ENCODE peak calls at places on chromosome 22, in five cellular contexts. One of them, this sample, is unnamed.

GRCh38 chr22:27154717-27155116 is 497.3 kb downstream of the MIAT start:
- DNase-seq in HEK293T: no peak
- DNase-seq in T-cell: no peak
- DNase-seq in posterior vena cava: no peak
- DNase-seq in CD4-positive, alpha-beta T cell: no peak
- DNase-seq in this sample: no peak

GRCh38 chr22:17159504-17159951 is 451 bp upstream of the HDHD5 start:
- DNase-seq in CD4-positive, alpha-beta T cell: no peak
- DNase-seq in T-cell: peak; percentile 19
- DNase-seq in posterior vena cava: peak; percentile 85
- DNase-seq in HEK293T: peak; percentile 42
- DNase-seq in this sample: peak; percentile 87

GRCh38 chr22:22953796-22954195 is 66.2 kb downstream of the IGLL5 start:
- DNase-seq in HEK293T: no peak
- DNase-seq in CD4-positive, alpha-beta T cell: no peak
- DNase-seq in posterior vena cava: no peak
- DNase-seq in T-cell: no peak
- DNase-seq in this sample: no peak

GRCh38 chr22:27029584-27030130 is 372.3 kb downstream of the MIAT start:
- DNase-seq in posterior vena cava: no peak
- DNase-seq in CD4-positive, alpha-beta T cell: no peak
- DNase-seq in HEK293T: no peak
- DNase-seq in T-cell: no peak
- DNase-seq in this sample: no peak

GRCh38 chr22:23579870-23580585 is at the start of gene IGLL1:
- DNase-seq in CD4-positive, alpha-beta T cell: no peak
- DNase-seq in T-cell: no peak
- DNase-seq in posterior vena cava: no peak
- DNase-seq in HEK293T: no peak
- DNase-seq in this sample: no peak

GRCh38 chr22:31537019-31537535 is 40.7 kb downstream of the SFI1 start:
- DNase-seq in posterior vena cava: no peak
- DNase-seq in CD4-positive, alpha-beta T cell: no peak
- DNase-seq in T-cell: no peak
- DNase-seq in HEK293T: no peak
- DNase-seq in this sample: no peak

GRCh38 chr22:44683881-44684280 is 18.1 kb upstream of the PRR5 start:
- DNase-seq in HEK293T: no peak
- DNase-seq in CD4-positive, alpha-beta T cell: no peak
- DNase-seq in T-cell: no peak
- DNase-seq in posterior vena cava: no peak
- DNase-seq in this sample: no peak

GRCh38 chr22:17806437-17806836 is 32.2 kb upstream of the BID start:
- DNase-seq in CD4-positive, alpha-beta T cell: no peak
- DNase-seq in posterior vena cava: no peak
- DNase-seq in HEK293T: no peak
- DNase-seq in T-cell: no peak
- DNase-seq in this sample: no peak

GRCh38 chr22:45948081-45948648 is 28.8 kb downstream of the WNT7B start:
- DNase-seq in T-cell: no peak
- DNase-seq in CD4-positive, alpha-beta T cell: no peak
- DNase-seq in HEK293T: no peak
- DNase-seq in posterior vena cava: no peak
- DNase-seq in this sample: no peak

GRCh38 chr22:20236052-20236717 is 31.9 kb downstream of the RTN4R start:
- DNase-seq in HEK293T: no peak
- DNase-seq in T-cell: no peak
- DNase-seq in CD4-positive, alpha-beta T cell: no peak
- DNase-seq in posterior vena cava: no peak
- DNase-seq in this sample: no peak

GRCh38 chr22:29299136-29299900 is 7.1 kb upstream of the GAS2L1 start:
- DNase-seq in T-cell: no peak
- DNase-seq in CD4-positive, alpha-beta T cell: no peak
- DNase-seq in HEK293T: no peak
- DNase-seq in posterior vena cava: no peak
- DNase-seq in this sample: no peak

GRCh38 chr22:46376908-46377565 is 41.5 kb downstream of the TRMU start:
- DNase-seq in posterior vena cava: no peak
- DNase-seq in T-cell: no peak
- DNase-seq in CD4-positive, alpha-beta T cell: no peak
- DNase-seq in HEK293T: no peak
- DNase-seq in this sample: no peak

GRCh38 chr22:17536269-17536668 is 27.0 kb upstream of the SLC25A18 start:
- DNase-seq in CD4-positive, alpha-beta T cell: no peak
- DNase-seq in T-cell: no peak
- DNase-seq in posterior vena cava: no peak
- DNase-seq in HEK293T: no peak
- DNase-seq in this sample: no peak

GRCh38 chr22:36986242-36986821 is 32.9 kb downstream of the TST start:
- DNase-seq in CD4-positive, alpha-beta T cell: no peak
- DNase-seq in HEK293T: no peak
- DNase-seq in posterior vena cava: no peak
- DNase-seq in T-cell: no peak
- DNase-seq in this sample: no peak

GRCh38 chr22:40797427-40797826 is 21.7 kb downstream of the SLC25A17 start:
- DNase-seq in T-cell: no peak
- DNase-seq in CD4-positive, alpha-beta T cell: no peak
- DNase-seq in HEK293T: no peak
- DNase-seq in posterior vena cava: no peak
- DNase-seq in this sample: no peak

GRCh38 chr22:20238567-20239062 is 29.5 kb downstream of the RTN4R start:
- DNase-seq in CD4-positive, alpha-beta T cell: peak; percentile 31
- DNase-seq in HEK293T: peak; percentile 89
- DNase-seq in T-cell: peak; percentile 29
- DNase-seq in posterior vena cava: no peak
- DNase-seq in this sample: peak; percentile 32

GRCh38 chr22:38080468-38080846 is 3.5 kb downstream of the SLC16A8 start:
- DNase-seq in posterior vena cava: no peak
- DNase-seq in CD4-positive, alpha-beta T cell: no peak
- DNase-seq in HEK293T: no peak
- DNase-seq in T-cell: no peak
- DNase-seq in this sample: no peak

GRCh38 chr22:25334091-25334490 is 114.7 kb downstream of the CRYBB2 start:
- DNase-seq in T-cell: no peak
- DNase-seq in posterior vena cava: no peak
- DNase-seq in CD4-positive, alpha-beta T cell: no peak
- DNase-seq in HEK293T: peak; percentile 73
- DNase-seq in this sample: no peak

GRCh38 chr22:45884201-45885067 is 92.5 kb downstream of the WNT7B start:
- DNase-seq in CD4-positive, alpha-beta T cell: no peak
- DNase-seq in HEK293T: no peak
- DNase-seq in posterior vena cava: peak; percentile 71
- DNase-seq in T-cell: no peak
- DNase-seq in this sample: no peak

GRCh38 chr22:47333625-47334024 is 571.2 kb downstream of the TBC1D22A start:
- DNase-seq in T-cell: no peak
- DNase-seq in CD4-positive, alpha-beta T cell: no peak
- DNase-seq in posterior vena cava: no peak
- DNase-seq in HEK293T: no peak
- DNase-seq in this sample: peak; percentile 12

GRCh38 chr22:46609175-46609690 is 11.0 kb upstream of the GRAMD4 start:
- DNase-seq in CD4-positive, alpha-beta T cell: no peak
- DNase-seq in T-cell: no peak
- DNase-seq in posterior vena cava: no peak
- DNase-seq in HEK293T: no peak
- DNase-seq in this sample: no peak

GRCh38 chr22:45891471-45891995 is 85.4 kb downstream of the WNT7B start:
- DNase-seq in HEK293T: no peak
- DNase-seq in CD4-positive, alpha-beta T cell: no peak
- DNase-seq in T-cell: no peak
- DNase-seq in posterior vena cava: peak; percentile 74
- DNase-seq in this sample: no peak

GRCh38 chr22:35517769-35518530 is 22.7 kb upstream of the RASD2 start:
- DNase-seq in CD4-positive, alpha-beta T cell: no peak
- DNase-seq in HEK293T: no peak
- DNase-seq in T-cell: no peak
- DNase-seq in posterior vena cava: peak; percentile 80
- DNase-seq in this sample: no peak

GRCh38 chr22:36430863-36431262 is 43.1 kb upstream of the MYH9 start:
- DNase-seq in HEK293T: no peak
- DNase-seq in T-cell: no peak
- DNase-seq in posterior vena cava: no peak
- DNase-seq in CD4-positive, alpha-beta T cell: no peak
- DNase-seq in this sample: no peak